ENCODE peak calls at places on chromosomes 5 and 9, in four cellular contexts. B, F, S and M are unnamed samples.

GRCh38 chr5:138874771-138875628 is at the start of gene LRRTM2:
- DNase-seq in B (peak), F (peak), S (no peak), M (peak)

GRCh38 chr9:108241384-108241783 is 614.4 kb downstream of the ACTL7B start:
- DNase-seq in B (no peak), F (no peak), S (no peak), M (no peak)

GRCh38 chr9:128232811-128233428 is 29.7 kb downstream of the DNM1 start:
- DNase-seq in B (no peak), F (no peak), S (no peak), M (no peak)

GRCh38 chr5:1734271-1734907 is 65.2 kb downstream of the MRPL36 start:
- DNase-seq in B (no peak), F (no peak), S (no peak), M (no peak)

GRCh38 chr5:267716-268115 is 3.7 kb upstream of the PDCD6 start:
- DNase-seq in B (no peak), F (no peak), S (no peak), M (no peak)

GRCh38 chr5:65927497-65928340 is 1.3 kb downstream of the ERBIN start:
- DNase-seq in B (peak), F (peak), S (no peak), M (peak)

GRCh38 chr9:133521122-133522072 is 3.4 kb downstream of the MYMK start:
- DNase-seq in B (no peak), F (no peak), S (no peak), M (no peak)

GRCh38 chr9:98974554-98974953 is 30.8 kb downstream of the COL15A1 start:
- DNase-seq in B (no peak), F (no peak), S (no peak), M (no peak)

GRCh38 chr9:90088411-90088810 is 483.6 kb downstream of the GADD45G start:
- DNase-seq in B (no peak), F (no peak), S (no peak), M (no peak)

GRCh38 chr5:134634227-134634626 is 1.6 kb upstream of the SAR1B start:
- DNase-seq in B (no peak), F (no peak), S (no peak), M (no peak)

GRCh38 chr5:151923865-151924264 is 786 bp downstream of the GLRA1 start:
- DNase-seq in B (peak), F (no peak), S (peak), M (no peak)

GRCh38 chr5:168020522-168021294 is 270.7 kb upstream of the WWC1 start:
- DNase-seq in B (peak), F (no peak), S (no peak), M (peak)

GRCh38 chr5:159947708-159948358 is 31.6 kb downstream of the ADRA1B start:
- DNase-seq in B (no peak), F (peak), S (no peak), M (peak)

GRCh38 chr5:139650031-139650688 is 2.0 kb downstream of the CXXC5 start:
- DNase-seq in B (peak), F (no peak), S (peak), M (no peak)

GRCh38 chr5:1103505-1104326 is 8.1 kb downstream of the SLC12A7 start:
- DNase-seq in B (no peak), F (peak), S (no peak), M (peak)

GRCh38 chr5:170312666-170313065 is 15.1 kb upstream of the LCP2 start:
- DNase-seq in B (no peak), F (no peak), S (no peak), M (no peak)

GRCh38 chr5:133769842-133770241 is 157.5 kb upstream of the FSTL4 start:
- DNase-seq in B (no peak), F (no peak), S (no peak), M (no peak)

GRCh38 chr9:91562412-91562811 is 138.8 kb upstream of the NFIL3 start:
- DNase-seq in B (peak), F (no peak), S (no peak), M (peak)

GRCh38 chr9:91100878-91101450 is 260.8 kb downstream of the AUH start:
- DNase-seq in B (no peak), F (no peak), S (no peak), M (no peak)

GRCh38 chr5:125348221-125348692 is 601.8 kb upstream of the ZNF608 start:
- DNase-seq in B (peak), F (peak), S (peak), M (peak)

GRCh38 chr5:35780236-35780635 is 76.5 kb upstream of the IL7R start:
- DNase-seq in B (no peak), F (no peak), S (no peak), M (no peak)

GRCh38 chr9:18569941-18570630 is 96.1 kb downstream of the ADAMTSL1 start:
- DNase-seq in B (no peak), F (no peak), S (no peak), M (no peak)

GRCh38 chr5:6311568-6312501 is 66.5 kb downstream of the MED10 start:
- DNase-seq in B (no peak), F (no peak), S (no peak), M (no peak)

GRCh38 chr9:88574993-88575392 is 40.0 kb downstream of the NXNL2 start:
- DNase-seq in B (no peak), F (peak), S (no peak), M (peak)

GRCh38 chr5:115549154-115549553 is 4.6 kb upstream of the FEM1C start:
- DNase-seq in B (peak), F (no peak), S (peak), M (no peak)